ENCODE peak calls at places on chromosomes 5 and 9, in seven cellular contexts. Y, P, C, S, Z, L and N are unnamed samples.

GRCh38 chr5:132176543-132176945 is 51.1 kb downstream of the P4HA2 start:
- DNase-seq in Y (no peak), P (no peak), C (no peak), S (no peak), Z (no peak), L (no peak), N (peak)

GRCh38 chr9:407255-407654 is 192.6 kb downstream of the DOCK8 start:
- DNase-seq in Y (no peak), P (no peak), C (no peak), S (peak), Z (no peak), L (no peak), N (no peak)

GRCh38 chr5:170483701-170484458 is 19.9 kb upstream of the KCNIP1 start:
- DNase-seq in Y (no peak), P (no peak), C (no peak), S (no peak), Z (no peak), L (no peak), N (no peak)

GRCh38 chr9:2461886-2462285 is 159.7 kb upstream of the VLDLR start:
- DNase-seq in Y (no peak), P (peak), C (no peak), S (no peak), Z (no peak), L (no peak), N (no peak)

GRCh38 chr5:1001406-1002270 is 7.0 kb upstream of the NKD2 start:
- DNase-seq in Y (no peak), P (no peak), C (no peak), S (no peak), Z (no peak), L (no peak), N (no peak)

GRCh38 chr5:173397531-173397930 is 69.3 kb upstream of the STC2 start:
- DNase-seq in Y (no peak), P (no peak), C (no peak), S (no peak), Z (no peak), L (no peak), N (no peak)

GRCh38 chr5:179624841-179625271 is 1.4 kb upstream of the HNRNPH1 start:
- DNase-seq in Y (no peak), P (no peak), C (no peak), S (peak), Z (no peak), L (no peak), N (no peak)

GRCh38 chr5:84696651-84697050 is 312.0 kb upstream of the EDIL3 start:
- DNase-seq in Y (no peak), P (no peak), C (no peak), S (no peak), Z (no peak), L (no peak), N (no peak)

GRCh38 chr5:175654346-175654745 is 3.5 kb upstream of the HRH2 start:
- DNase-seq in Y (no peak), P (no peak), C (no peak), S (peak), Z (no peak), L (no peak), N (no peak)

GRCh38 chr9:16126042-16126441 is 573.2 kb downstream of the CCDC171 start:
- DNase-seq in Y (peak), P (no peak), C (no peak), S (no peak), Z (no peak), L (no peak), N (no peak)

GRCh38 chr9:5750569-5750968 is 82.3 kb downstream of the ERMP1 start:
- DNase-seq in Y (no peak), P (no peak), C (no peak), S (no peak), Z (no peak), L (no peak), N (no peak)

GRCh38 chr5:54904425-54904824 is 81.0 kb downstream of the ESM1 start:
- DNase-seq in Y (no peak), P (no peak), C (peak), S (peak), Z (no peak), L (no peak), N (no peak)

GRCh38 chr9:27118916-27119315 is 9.9 kb downstream of the TEK start:
- DNase-seq in Y (peak), P (no peak), C (no peak), S (no peak), Z (no peak), L (no peak), N (no peak)

GRCh38 chr5:20286512-20286911 is 298.5 kb upstream of the CDH18 start:
- DNase-seq in Y (peak), P (no peak), C (no peak), S (no peak), Z (no peak), L (no peak), N (no peak)

GRCh38 chr5:64811050-64811640 is 42.4 kb downstream of the CWC27 start:
- DNase-seq in Y (peak), P (no peak), C (peak), S (peak), Z (no peak), L (peak), N (no peak)

GRCh38 chr9:131206495-131206894 is 69.8 kb downstream of the FAM78A start:
- DNase-seq in Y (no peak), P (no peak), C (no peak), S (no peak), Z (no peak), L (no peak), N (no peak)

GRCh38 chr9:34560574-34561229 is 28.8 kb downstream of the CNTFR start:
- DNase-seq in Y (no peak), P (no peak), C (no peak), S (no peak), Z (no peak), L (no peak), N (no peak)